ENCODE peak calls at places on chromosomes 5 and 9, in eight cellular contexts. One of them, this sample, is unnamed.

GRCh38 chr9:113570106-113570505 is 106.6 kb downstream of the RGS3 start:
- DNase-seq in brain microvascular endothelial cell: no peak
- DNase-seq in KBM-7: no peak
- DNase-seq in endothelial cell: no peak
- DNase-seq in neural crest cell: no peak
- DNase-seq in HEK293T: no peak
- DNase-seq in NCI-H345: no peak
- DNase-seq in effector memory CD4-positive, alpha-beta T cell: no peak
- DNase-seq in this sample: no peak

GRCh38 chr5:56908942-56909293 is 478 bp upstream of the SETD9 start:
- DNase-seq in brain microvascular endothelial cell: peak; percentile 32
- DNase-seq in KBM-7: no peak
- DNase-seq in endothelial cell: no peak
- DNase-seq in neural crest cell: no peak
- DNase-seq in HEK293T: peak; percentile 58
- DNase-seq in NCI-H345: peak; percentile 63
- DNase-seq in effector memory CD4-positive, alpha-beta T cell: no peak
- DNase-seq in this sample: no peak

GRCh38 chr9:92740015-92740408 is 24.6 kb downstream of the BICD2 start:
- DNase-seq in brain microvascular endothelial cell: no peak
- DNase-seq in KBM-7: no peak
- DNase-seq in endothelial cell: no peak
- DNase-seq in neural crest cell: no peak
- DNase-seq in HEK293T: no peak
- DNase-seq in NCI-H345: no peak
- DNase-seq in effector memory CD4-positive, alpha-beta T cell: no peak
- DNase-seq in this sample: no peak

GRCh38 chr5:108869066-108869465 is 121.4 kb downstream of the FER start:
- DNase-seq in brain microvascular endothelial cell: no peak
- DNase-seq in KBM-7: no peak
- DNase-seq in endothelial cell: no peak
- DNase-seq in neural crest cell: no peak
- DNase-seq in HEK293T: no peak
- DNase-seq in NCI-H345: no peak
- DNase-seq in effector memory CD4-positive, alpha-beta T cell: no peak
- DNase-seq in this sample: no peak

GRCh38 chr5:116573279-116573616 is 1.4 kb downstream of the SEMA6A start:
- DNase-seq in brain microvascular endothelial cell: no peak
- DNase-seq in KBM-7: peak; percentile 20
- DNase-seq in endothelial cell: no peak
- DNase-seq in neural crest cell: peak; percentile 26
- DNase-seq in HEK293T: peak; percentile 30
- DNase-seq in NCI-H345: peak; percentile 37
- DNase-seq in effector memory CD4-positive, alpha-beta T cell: no peak
- DNase-seq in this sample: no peak

GRCh38 chr5:138632900-138633489 is 57.8 kb upstream of the HSPA9 start:
- DNase-seq in brain microvascular endothelial cell: peak; percentile 75
- DNase-seq in KBM-7: peak; percentile 90
- DNase-seq in endothelial cell: peak; percentile 72
- DNase-seq in neural crest cell: peak; percentile 54
- DNase-seq in HEK293T: peak; percentile 73
- DNase-seq in NCI-H345: no peak
- DNase-seq in effector memory CD4-positive, alpha-beta T cell: no peak
- DNase-seq in this sample: no peak

GRCh38 chr9:134967547-134967930 is 49.8 kb upstream of the FCN1 start:
- DNase-seq in brain microvascular endothelial cell: no peak
- DNase-seq in KBM-7: no peak
- DNase-seq in endothelial cell: no peak
- DNase-seq in neural crest cell: no peak
- DNase-seq in HEK293T: no peak
- DNase-seq in NCI-H345: no peak
- DNase-seq in effector memory CD4-positive, alpha-beta T cell: no peak
- DNase-seq in this sample: no peak

GRCh38 chr9:83670381-83670780 is 37.4 kb downstream of the UBQLN1 start:
- DNase-seq in brain microvascular endothelial cell: no peak
- DNase-seq in KBM-7: no peak
- DNase-seq in endothelial cell: no peak
- DNase-seq in neural crest cell: no peak
- DNase-seq in HEK293T: no peak
- DNase-seq in NCI-H345: no peak
- DNase-seq in effector memory CD4-positive, alpha-beta T cell: no peak
- DNase-seq in this sample: no peak

GRCh38 chr9:114905160-114905940 is 25.0 kb downstream of the TNFSF8 start:
- DNase-seq in brain microvascular endothelial cell: no peak
- DNase-seq in KBM-7: no peak
- DNase-seq in endothelial cell: no peak
- DNase-seq in neural crest cell: no peak
- DNase-seq in HEK293T: no peak
- DNase-seq in NCI-H345: peak; percentile 32
- DNase-seq in effector memory CD4-positive, alpha-beta T cell: no peak
- DNase-seq in this sample: no peak

GRCh38 chr5:61299254-61299653 is 32.8 kb upstream of the ZSWIM6 start:
- DNase-seq in brain microvascular endothelial cell: no peak
- DNase-seq in KBM-7: no peak
- DNase-seq in endothelial cell: no peak
- DNase-seq in neural crest cell: no peak
- DNase-seq in HEK293T: no peak
- DNase-seq in NCI-H345: no peak
- DNase-seq in effector memory CD4-positive, alpha-beta T cell: no peak
- DNase-seq in this sample: no peak

GRCh38 chr5:80960531-80961375 is 590 bp downstream of the RASGRF2 start:
- DNase-seq in brain microvascular endothelial cell: no peak
- DNase-seq in KBM-7: no peak
- DNase-seq in endothelial cell: peak; percentile 35
- DNase-seq in neural crest cell: peak; percentile 6
- DNase-seq in HEK293T: peak; percentile 26
- DNase-seq in NCI-H345: no peak
- DNase-seq in effector memory CD4-positive, alpha-beta T cell: peak; percentile 19
- DNase-seq in this sample: peak; percentile 28

GRCh38 chr9:127030814-127031740 is 91.4 kb downstream of the ANGPTL2 start:
- DNase-seq in brain microvascular endothelial cell: no peak
- DNase-seq in KBM-7: no peak
- DNase-seq in endothelial cell: no peak
- DNase-seq in neural crest cell: no peak
- DNase-seq in HEK293T: no peak
- DNase-seq in NCI-H345: no peak
- DNase-seq in effector memory CD4-positive, alpha-beta T cell: no peak
- DNase-seq in this sample: no peak

GRCh38 chr5:102561894-102562760 is 63.3 kb upstream of the SLCO6A1 start:
- DNase-seq in brain microvascular endothelial cell: peak; percentile 25
- DNase-seq in KBM-7: peak; percentile 66
- DNase-seq in endothelial cell: peak; percentile 47
- DNase-seq in neural crest cell: peak; percentile 28
- DNase-seq in HEK293T: peak; percentile 53
- DNase-seq in NCI-H345: no peak
- DNase-seq in effector memory CD4-positive, alpha-beta T cell: no peak
- DNase-seq in this sample: no peak

GRCh38 chr5:24353606-24354005 is 291.2 kb downstream of the CDH10 start:
- DNase-seq in brain microvascular endothelial cell: no peak
- DNase-seq in KBM-7: no peak
- DNase-seq in endothelial cell: no peak
- DNase-seq in neural crest cell: no peak
- DNase-seq in HEK293T: no peak
- DNase-seq in NCI-H345: no peak
- DNase-seq in effector memory CD4-positive, alpha-beta T cell: no peak
- DNase-seq in this sample: no peak

GRCh38 chr5:146082798-146083197 is 22.6 kb downstream of the PLAC8L1 start:
- DNase-seq in brain microvascular endothelial cell: no peak
- DNase-seq in KBM-7: no peak
- DNase-seq in endothelial cell: no peak
- DNase-seq in neural crest cell: no peak
- DNase-seq in HEK293T: no peak
- DNase-seq in NCI-H345: no peak
- DNase-seq in effector memory CD4-positive, alpha-beta T cell: no peak
- DNase-seq in this sample: no peak

GRCh38 chr9:6584881-6585597 is 60.5 kb downstream of the GLDC start:
- DNase-seq in brain microvascular endothelial cell: no peak
- DNase-seq in KBM-7: peak; percentile 42
- DNase-seq in endothelial cell: no peak
- DNase-seq in neural crest cell: no peak
- DNase-seq in HEK293T: no peak
- DNase-seq in NCI-H345: peak; percentile 23
- DNase-seq in effector memory CD4-positive, alpha-beta T cell: no peak
- DNase-seq in this sample: no peak

GRCh38 chr9:16202913-16203734 is 650.3 kb downstream of the CCDC171 start:
- DNase-seq in brain microvascular endothelial cell: peak; percentile 92
- DNase-seq in KBM-7: no peak
- DNase-seq in endothelial cell: no peak
- DNase-seq in neural crest cell: no peak
- DNase-seq in HEK293T: no peak
- DNase-seq in NCI-H345: no peak
- DNase-seq in effector memory CD4-positive, alpha-beta T cell: no peak
- DNase-seq in this sample: no peak

GRCh38 chr9:136098844-136099243 is 3.8 kb upstream of the NACC2 start:
- DNase-seq in brain microvascular endothelial cell: no peak
- DNase-seq in KBM-7: no peak
- DNase-seq in endothelial cell: no peak
- DNase-seq in neural crest cell: no peak
- DNase-seq in HEK293T: no peak
- DNase-seq in NCI-H345: no peak
- DNase-seq in effector memory CD4-positive, alpha-beta T cell: no peak
- DNase-seq in this sample: no peak

GRCh38 chr9:6920040-6920439 is 162.3 kb downstream of the KDM4C start:
- DNase-seq in brain microvascular endothelial cell: no peak
- DNase-seq in KBM-7: no peak
- DNase-seq in endothelial cell: no peak
- DNase-seq in neural crest cell: no peak
- DNase-seq in HEK293T: no peak
- DNase-seq in NCI-H345: no peak
- DNase-seq in effector memory CD4-positive, alpha-beta T cell: no peak
- DNase-seq in this sample: no peak

GRCh38 chr5:90571147-90571773 is 12.7 kb downstream of the ADGRV1 start:
- DNase-seq in brain microvascular endothelial cell: no peak
- DNase-seq in KBM-7: peak; percentile 24
- DNase-seq in endothelial cell: no peak
- DNase-seq in neural crest cell: no peak
- DNase-seq in HEK293T: no peak
- DNase-seq in NCI-H345: no peak
- DNase-seq in effector memory CD4-positive, alpha-beta T cell: no peak
- DNase-seq in this sample: no peak

GRCh38 chr9:78932849-78933627 is 636.1 kb downstream of the PSAT1 start:
- DNase-seq in brain microvascular endothelial cell: peak; percentile 37
- DNase-seq in KBM-7: no peak
- DNase-seq in endothelial cell: no peak
- DNase-seq in neural crest cell: no peak
- DNase-seq in HEK293T: no peak
- DNase-seq in NCI-H345: no peak
- DNase-seq in effector memory CD4-positive, alpha-beta T cell: no peak
- DNase-seq in this sample: no peak

GRCh38 chr5:125696762-125697161 is 726.4 kb upstream of the GRAMD2B start:
- DNase-seq in brain microvascular endothelial cell: peak; percentile 82
- DNase-seq in KBM-7: no peak
- DNase-seq in endothelial cell: no peak
- DNase-seq in neural crest cell: no peak
- DNase-seq in HEK293T: no peak
- DNase-seq in NCI-H345: no peak
- DNase-seq in effector memory CD4-positive, alpha-beta T cell: no peak
- DNase-seq in this sample: no peak

GRCh38 chr5:77326142-77326541 is 115.7 kb downstream of the PDE8B start:
- DNase-seq in brain microvascular endothelial cell: no peak
- DNase-seq in KBM-7: no peak
- DNase-seq in endothelial cell: no peak
- DNase-seq in neural crest cell: no peak
- DNase-seq in HEK293T: no peak
- DNase-seq in NCI-H345: no peak
- DNase-seq in effector memory CD4-positive, alpha-beta T cell: no peak
- DNase-seq in this sample: no peak

GRCh38 chr9:2157277-2158105 is 142.3 kb downstream of the SMARCA2 start:
- DNase-seq in brain microvascular endothelial cell: peak; percentile 66
- DNase-seq in KBM-7: peak; percentile 59
- DNase-seq in endothelial cell: no peak
- DNase-seq in neural crest cell: no peak
- DNase-seq in HEK293T: peak; percentile 22
- DNase-seq in NCI-H345: no peak
- DNase-seq in effector memory CD4-positive, alpha-beta T cell: peak; percentile 5
- DNase-seq in this sample: no peak